ENCODE peak calls at places on chromosomes 11 and 22, in ten cellular contexts. D is activated CD4-positive, alpha-beta T cell treated with anti-CD3 and anti-CD28 coated beads, Interleukin-2, amount 10 ng/mL, durations not matched to agents 7 days and 5 days; U is naive B cell; L is NCI-H1092 treated with DMSO at 0.1 percent for 48 hours; W is A549; R is H54; B is activated naive CD4-positive, alpha-beta T cell; X is stomach; O is CD8-positive, alpha-beta T cell; I is GM12891. V is an unnamed sample.

GRCh38 chr11:36702330-36703054 is 104.5 kb upstream of the RAG2 start:
- DNase-seq in D (peak; percentile 16), U (no peak), L (peak; percentile 49), W (peak; percentile 73), R (peak; percentile 54), B (no peak), X (no peak), O (no peak), I (peak; percentile 29), V (peak; percentile 5)

GRCh38 chr11:115469361-115469760 is 34.9 kb downstream of the CADM1 start:
- DNase-seq in D (no peak), U (no peak), L (no peak), W (no peak), R (no peak), B (no peak), X (no peak), O (no peak), I (no peak), V (no peak)

GRCh38 chr22:49538006-49538405 is 289.7 kb downstream of the BRD1 start:
- DNase-seq in D (no peak), U (no peak), L (no peak), W (no peak), R (no peak), B (no peak), X (no peak), O (no peak), I (no peak), V (no peak)

GRCh38 chr11:75534291-75535038 is 8.7 kb upstream of the GDPD5 start:
- DNase-seq in D (no peak), U (no peak), L (no peak), W (no peak), R (no peak), B (no peak), X (peak; percentile 60), O (no peak), I (no peak), V (no peak)

GRCh38 chr11:60159284-60159683 is 23.6 kb downstream of the MS4A6A start:
- DNase-seq in D (no peak), U (no peak), L (no peak), W (no peak), R (no peak), B (no peak), X (no peak), O (no peak), I (no peak), V (no peak)

GRCh38 chr11:1064167-1064566 is 10.5 kb upstream of the MUC2 start:
- DNase-seq in D (no peak), U (no peak), L (no peak), W (no peak), R (no peak), B (no peak), X (no peak), O (no peak), I (no peak), V (no peak)

GRCh38 chr22:50090141-50090714 is 422 bp downstream of the MOV10L1 start:
- DNase-seq in D (no peak), U (no peak), L (no peak), W (no peak), R (no peak), B (no peak), X (no peak), O (no peak), I (no peak), V (no peak)

GRCh38 chr22:26610983-26611382 is 6.8 kb downstream of the CRYBB1 start:
- DNase-seq in D (no peak), U (no peak), L (no peak), W (no peak), R (peak; percentile 32), B (no peak), X (no peak), O (no peak), I (no peak), V (no peak)

GRCh38 chr11:111938687-111939160 is 1.6 kb downstream of the DIXDC1 start:
- DNase-seq in D (peak; percentile 29), U (no peak), L (no peak), W (no peak), R (no peak), B (no peak), X (no peak), O (no peak), I (peak; percentile 35), V (no peak)

GRCh38 chr11:80700386-80700785 is 1259.6 kb upstream of the TENM4 start:
- DNase-seq in D (no peak), U (no peak), L (no peak), W (no peak), R (no peak), B (no peak), X (no peak), O (no peak), I (no peak), V (no peak)

GRCh38 chr11:794766-795637 is 3.1 kb downstream of the SLC25A22 start:
- DNase-seq in D (no peak), U (no peak), L (no peak), W (no peak), R (no peak), B (no peak), X (peak; percentile 64), O (no peak), I (no peak), V (no peak)

GRCh38 chr22:47807506-47807905 is 1045.1 kb downstream of the TBC1D22A start:
- DNase-seq in D (no peak), U (no peak), L (no peak), W (no peak), R (no peak), B (no peak), X (no peak), O (no peak), I (no peak), V (no peak)

GRCh38 chr11:3808846-3809623 is 675 bp downstream of the PGAP2 start:
- DNase-seq in D (peak; percentile 71), U (peak; percentile 56), L (no peak), W (peak; percentile 91), R (peak; percentile 67), B (no peak), X (peak; percentile 49), O (no peak), I (peak; percentile 60), V (no peak)

GRCh38 chr22:27296091-27296675 is 505.4 kb downstream of the MN1 start:
- DNase-seq in D (no peak), U (no peak), L (no peak), W (no peak), R (no peak), B (no peak), X (no peak), O (no peak), I (no peak), V (no peak)

GRCh38 chr22:30605449-30606110 is 1.4 kb upstream of the TCN2 start:
- DNase-seq in D (peak; percentile 49), U (peak; percentile 25), L (peak; percentile 37), W (peak; percentile 69), R (peak; percentile 36), B (no peak), X (peak; percentile 63), O (no peak), I (no peak), V (no peak)

GRCh38 chr11:40247023-40247422 is 1212.4 kb downstream of the LRRC4C start:
- DNase-seq in D (no peak), U (no peak), L (no peak), W (no peak), R (no peak), B (no peak), X (no peak), O (no peak), I (no peak), V (no peak)

GRCh38 chr11:45751430-45751829 is 53.5 kb upstream of the SLC35C1 start:
- DNase-seq in D (no peak), U (no peak), L (no peak), W (no peak), R (no peak), B (no peak), X (no peak), O (no peak), I (no peak), V (no peak)

GRCh38 chr11:133921513-133921912 is 35.3 kb downstream of the IGSF9B start:
- DNase-seq in D (no peak), U (no peak), L (no peak), W (no peak), R (no peak), B (no peak), X (no peak), O (no peak), I (no peak), V (no peak)

GRCh38 chr11:1194231-1194976 is 28.5 kb upstream of the MUC5B start:
- DNase-seq in D (no peak), U (no peak), L (no peak), W (no peak), R (no peak), B (no peak), X (peak; percentile 25), O (no peak), I (no peak), V (no peak)

GRCh38 chr11:68939583-68940555 is 36.2 kb downstream of the IGHMBP2 start:
- DNase-seq in D (no peak), U (no peak), L (no peak), W (no peak), R (no peak), B (no peak), X (no peak), O (no peak), I (no peak), V (no peak)

GRCh38 chr11:93513763-93514162 is 29.4 kb downstream of the SMCO4 start:
- DNase-seq in D (no peak), U (no peak), L (no peak), W (no peak), R (no peak), B (no peak), X (no peak), O (no peak), I (no peak), V (no peak)

GRCh38 chr11:64219354-64219684 is 6.7 kb downstream of the TRPT1 start:
- DNase-seq in D (no peak), U (no peak), L (no peak), W (no peak), R (no peak), B (no peak), X (no peak), O (no peak), I (no peak), V (no peak)

GRCh38 chr11:100739636-100740035 is 52.5 kb downstream of the ARHGAP42 start:
- DNase-seq in D (no peak), U (no peak), L (peak; percentile 10), W (no peak), R (peak; percentile 12), B (no peak), X (peak; percentile 47), O (no peak), I (no peak), V (peak; percentile 56)

GRCh38 chr11:67646535-67647336 is 3.8 kb downstream of the ACY3 start:
- DNase-seq in D (peak; percentile 60), U (peak; percentile 87), L (no peak), W (no peak), R (no peak), B (no peak), X (no peak), O (no peak), I (no peak), V (no peak)

GRCh38 chr22:37601540-37602442 is 6.8 kb upstream of the GGA1 start:
- DNase-seq in D (no peak), U (no peak), L (no peak), W (no peak), R (peak; percentile 48), B (no peak), X (peak; percentile 79), O (no peak), I (no peak), V (no peak)

GRCh38 chr11:120142072-120142423 is 4.1 kb upstream of the TRIM29 start:
- DNase-seq in D (no peak), U (no peak), L (no peak), W (no peak), R (no peak), B (no peak), X (no peak), O (no peak), I (no peak), V (no peak)

GRCh38 chr22:39634530-39635399 is 64.2 kb downstream of the CACNA1I start:
- DNase-seq in D (no peak), U (no peak), L (no peak), W (peak; percentile 78), R (peak; percentile 84), B (no peak), X (peak; percentile 44), O (no peak), I (no peak), V (peak; percentile 6)

GRCh38 chr11:68326334-68327215 is 14.2 kb downstream of the LRP5 start:
- DNase-seq in D (no peak), U (no peak), L (no peak), W (no peak), R (no peak), B (no peak), X (peak; percentile 51), O (no peak), I (no peak), V (no peak)